ENCODE peak calls at places on chromosomes 6 and 20, in ten cellular contexts. K, X, R, J, V, G, A, W, I and T are unnamed samples. For H3K9me3, the result is how much of the 10 kb centered on the place peaks cover.

GRCh38 chr6:3402310-3403243 is 54.3 kb downstream of the SLC22A23 start:
- DNase-seq in K (no peak), J (no peak), I (no peak), V (no peak), W (no peak), G (no peak), A (peak), R (no peak), X (peak), T (no peak)

GRCh38 chr6:129695373-129696027 is 14.5 kb downstream of the ARHGAP18 start:
- DNase-seq in I (no peak), V (no peak), K (no peak), R (no peak), G (no peak), X (no peak), J (no peak), A (no peak), W (no peak), T (no peak)

GRCh38 chr6:139474145-139475108 is 100.0 kb upstream of the CITED2 start:
- DNase-seq in R (no peak), J (no peak), X (peak), G (peak), V (peak), K (peak), W (no peak), A (peak), I (no peak), T (no peak)

GRCh38 chr6:134903448-134903847 is 46.5 kb downstream of the ALDH8A1 start:
- DNase-seq in X (no peak), R (no peak), G (no peak), W (no peak), V (no peak), A (no peak), J (no peak), K (no peak), I (no peak), T (no peak)

GRCh38 chr20:8335059-8335458 is 203.0 kb downstream of the PLCB1 start:
- DNase-seq in G (no peak), X (no peak), K (peak), V (no peak), W (no peak), J (no peak), A (no peak), I (no peak), R (no peak), T (no peak)

GRCh38 chr6:36371231-36371630 is 16.2 kb downstream of the ETV7 start:
- DNase-seq in K (no peak), G (no peak), R (no peak), J (no peak), X (no peak), V (no peak), I (no peak), W (no peak), A (no peak), T (no peak)

GRCh38 chr6:16482702-16483314 is 244.4 kb downstream of the GMPR start:
- DNase-seq in W (peak), V (no peak), X (no peak), R (no peak), K (no peak), J (no peak), I (no peak), G (no peak), A (no peak), T (no peak)

GRCh38 chr6:27517928-27518787 is 45.3 kb upstream of the ZNF184 start:
- DNase-seq in X (no peak), G (no peak), I (no peak), W (peak), K (peak), V (no peak), J (no peak), A (no peak), R (peak), T (no peak)

GRCh38 chr20:37848706-37849105 is 54.2 kb upstream of the VSTM2L start:
- DNase-seq in G (no peak), A (no peak), X (no peak), I (no peak), W (no peak), K (no peak), V (no peak), R (no peak), J (no peak), T (no peak)

GRCh38 chr6:161019324-161019839 is 27.8 kb downstream of the MAP3K4 start:
- DNase-seq in W (no peak), J (no peak), A (no peak), G (no peak), V (no peak), I (no peak), X (no peak), R (no peak), K (no peak), T (no peak)

GRCh38 chr20:36441027-36441414 is 100.3 kb upstream of the MYL9 start:
- DNase-seq in A (no peak), J (no peak), W (no peak), V (no peak), I (no peak), R (no peak), K (no peak), X (no peak), G (no peak), T (no peak)

GRCh38 chr6:18861182-18861581 is 474.0 kb downstream of the RNF144B start:
- DNase-seq in R (no peak), X (no peak), A (no peak), W (no peak), G (no peak), K (no peak), J (no peak), V (no peak), I (no peak), T (no peak)

GRCh38 chr6:113102761-113103160 is 754.4 kb upstream of the MARCKS start:
- DNase-seq in V (no peak), W (no peak), X (no peak), I (no peak), A (no peak), K (no peak), G (no peak), R (peak), J (no peak), T (no peak)

GRCh38 chr6:37314803-37315515 is 38.8 kb upstream of the RNF8 start:
- DNase-seq in G (peak), W (peak), J (no peak), K (peak), I (peak), R (peak), X (no peak), A (peak), V (peak), T (no peak)

GRCh38 chr6:150253489-150253888 is 110.6 kb downstream of the PPP1R14C start:
- DNase-seq in W (no peak), K (no peak), G (no peak), I (no peak), J (no peak), V (no peak), A (no peak), X (no peak), R (no peak), T (no peak)

GRCh38 chr20:21809961-21810523 is 104.6 kb downstream of the PAX1 start:
- DNase-seq in W (no peak), J (no peak), X (no peak), A (no peak), V (no peak), R (no peak), K (no peak), G (no peak), I (no peak), T (no peak)

GRCh38 chr20:38238834-38239233 is 21.7 kb downstream of the KIAA1755 start:
- DNase-seq in X (no peak), R (no peak), J (no peak), W (no peak), A (no peak), V (no peak), I (no peak), G (no peak), K (peak), T (no peak)

GRCh38 chr6:131419698-131420097 is 153.3 kb upstream of the ARG1 start:
- DNase-seq in A (no peak), R (no peak), X (no peak), W (no peak), G (no peak), K (peak), V (no peak), J (no peak), I (no peak), T (no peak)

GRCh38 chr20:39108746-39109145 is 146.6 kb downstream of the DHX35 start:
- DNase-seq in V (no peak), A (no peak), X (no peak), R (peak), G (no peak), K (no peak), I (no peak), W (no peak), J (no peak), T (no peak)

GRCh38 chr20:30506100-30506499 is 751.4 kb upstream of the DEFB115 start:
- DNase-seq in I (no peak), A (no peak), G (no peak), K (no peak), J (no peak), W (no peak), X (no peak), V (no peak), R (no peak), T (no peak)

GRCh38 chr20:30500829-30501440 is 756.5 kb upstream of the DEFB115 start:
- DNase-seq in V (no peak), K (no peak), G (no peak), W (no peak), J (no peak), A (no peak), R (no peak), X (peak), I (no peak), T (no peak)

GRCh38 chr20:30505566-30505965 is 751.9 kb upstream of the DEFB115 start:
- DNase-seq in J (no peak), G (no peak), R (no peak), K (no peak), A (no peak), V (no peak), W (no peak), I (no peak), X (no peak), T (no peak)

GRCh38 chr20:30503992-30504570 is 753.4 kb upstream of the DEFB115 start:
- DNase-seq in W (no peak), X (no peak), G (no peak), V (no peak), R (no peak), I (no peak), K (peak), J (no peak), A (no peak), T (no peak)

GRCh38 chr20:30502670-30503069 is 754.8 kb upstream of the DEFB115 start:
- DNase-seq in V (no peak), R (no peak), W (no peak), J (no peak), X (no peak), I (no peak), G (no peak), K (no peak), A (no peak), T (no peak)
- H3K9me3 ChIP-seq in V (under half), R (under half), W (under half), J (under half), X (under half), I (under half), G (under half), K (under half), A (under half), T (under half)

GRCh38 chr6:5338177-5338960 is 77.1 kb downstream of the FARS2 start:
- DNase-seq in K (no peak), V (no peak), W (no peak), A (no peak), R (no peak), X (no peak), G (no peak), I (no peak), J (no peak), T (no peak)
- H3K4me3 ChIP-seq in K (no peak), V (no peak), W (no peak), A (no peak), R (no peak), X (no peak), G (no peak), I (no peak), J (no peak), T (no peak)

GRCh38 chr6:143615785-143616184 is 62.0 kb upstream of the PHACTR2 start:
- DNase-seq in K (peak), G (no peak), W (no peak), X (no peak), I (no peak), J (no peak), V (no peak), A (no peak), R (no peak), T (no peak)
- H3K9me3 ChIP-seq in K (under half), G (under half), W (under half), X (under half), I (under half), J (under half), V (under half), A (under half), R (under half), T (under half)

GRCh38 chr20:17645010-17645409 is 37.0 kb downstream of the RRBP1 start:
- DNase-seq in R (no peak), V (no peak), A (no peak), I (no peak), K (no peak), W (no peak), G (no peak), J (no peak), X (no peak), T (no peak)

GRCh38 chr20:17644451-17644850 is 37.6 kb downstream of the RRBP1 start:
- DNase-seq in A (no peak), I (no peak), R (no peak), K (peak), V (no peak), X (no peak), G (no peak), W (no peak), J (no peak), T (no peak)

GRCh38 chr20:17641993-17642392 is 40.0 kb downstream of the RRBP1 start:
- DNase-seq in A (no peak), X (no peak), W (no peak), R (no peak), G (no peak), V (no peak), K (no peak), I (no peak), J (no peak), T (no peak)

GRCh38 chr20:17642404-17643269 is 39.4 kb downstream of the RRBP1 start:
- DNase-seq in K (no peak), V (no peak), X (no peak), G (no peak), A (no peak), R (no peak), J (no peak), I (no peak), W (no peak), T (no peak)

DNA sequence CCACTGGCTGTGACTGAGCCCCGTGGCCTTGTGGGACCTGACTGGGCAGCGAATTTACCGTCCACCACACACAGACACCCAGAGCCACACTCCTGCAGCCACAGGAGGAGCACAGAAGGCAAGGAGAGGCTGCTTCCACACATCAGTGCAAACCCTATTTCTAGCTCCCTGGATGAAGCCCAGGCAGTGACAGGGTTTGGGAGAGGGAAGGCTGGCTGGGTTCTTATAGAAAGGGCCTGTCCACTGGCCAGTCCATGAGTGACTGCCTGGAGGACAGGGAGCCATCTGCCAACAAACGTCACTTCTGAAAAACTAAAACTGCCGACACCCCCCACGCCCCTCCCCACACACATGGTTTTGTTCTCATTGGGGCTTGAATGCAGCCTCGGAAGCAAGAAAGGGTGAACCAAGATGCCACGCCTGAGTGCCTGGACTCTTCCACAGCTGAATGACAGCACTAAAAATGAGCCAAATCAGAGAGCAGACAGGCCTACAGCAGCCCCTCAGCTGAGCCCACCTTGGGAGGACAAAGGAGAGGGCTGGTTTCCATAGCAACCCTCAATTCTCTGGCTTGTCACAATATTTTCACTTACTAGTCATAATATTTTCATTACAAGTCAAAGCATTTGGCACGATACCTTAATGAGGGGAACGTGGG is 38.4 kb downstream of the RRBP1 start:
- DNase-seq in G (no peak), W (no peak), A (no peak), X (no peak), J (no peak), R (no peak), I (no peak), V (no peak), K (no peak), T (no peak)
- H3K4me3 ChIP-seq in G (no peak), W (no peak), A (no peak), X (no peak), J (no peak), R (no peak), I (no peak), V (no peak), K (no peak), T (no peak)

GRCh38 chr6:44229376-44230033 is 6.1 kb downstream of the SLC29A1 start:
- DNase-seq in R (no peak), K (no peak), G (no peak), J (no peak), X (peak), V (no peak), I (no peak), A (no peak), W (no peak), T (no peak)

GRCh38 chr6:44228836-44229235 is 5.4 kb downstream of the SLC29A1 start:
- DNase-seq in W (no peak), A (no peak), G (no peak), V (no peak), J (no peak), X (no peak), K (no peak), I (no peak), R (no peak), T (no peak)

GRCh38 chr6:44228433-44228832 is 5.0 kb downstream of the SLC29A1 start:
- DNase-seq in J (no peak), R (no peak), V (no peak), A (no peak), K (no peak), G (no peak), X (no peak), I (no peak), W (no peak), T (no peak)

GRCh38 chr6:44227138-44227770 is 3.9 kb downstream of the SLC29A1 start:
- DNase-seq in A (no peak), R (no peak), X (peak), K (no peak), G (no peak), V (peak), W (no peak), I (no peak), J (no peak), T (no peak)

DNA sequence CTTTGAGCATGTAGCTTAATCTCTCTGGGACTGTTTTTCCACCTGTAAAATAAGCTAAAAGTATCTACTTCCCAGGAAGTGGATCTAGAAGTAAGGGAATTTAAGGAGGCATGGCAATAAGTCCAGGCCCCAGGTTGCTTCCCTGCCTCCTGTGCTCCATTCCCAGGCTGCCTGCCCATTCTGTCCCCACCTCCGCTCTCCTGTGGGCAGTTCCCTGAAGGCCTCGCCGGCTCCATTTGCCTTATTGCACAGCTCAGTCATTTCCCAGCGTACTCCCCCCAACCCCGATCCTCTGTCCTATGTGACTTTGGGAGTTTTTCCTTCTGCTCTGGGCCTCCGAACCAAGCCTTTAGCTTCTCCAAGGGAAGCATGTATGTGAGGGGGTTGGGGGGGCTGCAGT is 4.6 kb downstream of the SLC29A1 start:
- DNase-seq in V (no peak), K (no peak), W (no peak), I (no peak), J (no peak), A (no peak), X (no peak), G (no peak), R (no peak), T (no peak)
- H3K9me3 ChIP-seq in V (under half), K (under half), W (under half), I (under half), J (under half), A (under half), X (under half), G (under half), R (under half), T (under half)

GRCh38 chr20:31723282-31724078 is 812 bp upstream of the BCL2L1 start:
- DNase-seq in J (peak), K (peak), V (peak), A (peak), X (peak), G (peak), W (peak), R (peak), I (peak), T (peak)

GRCh38 chr20:31719644-31720485 is 2.8 kb downstream of the BCL2L1 start:
- DNase-seq in X (no peak), K (peak), W (peak), R (peak), J (no peak), G (peak), I (no peak), A (no peak), V (peak), T (no peak)

GRCh38 chr20:31720486-31721407 is 1.9 kb downstream of the BCL2L1 start:
- DNase-seq in W (peak), A (no peak), J (no peak), K (peak), R (peak), V (peak), I (peak), X (no peak), G (no peak), T (no peak)

GRCh38 chr20:31722388-31723281 is at the start of gene BCL2L1:
- DNase-seq in V (peak), J (peak), K (peak), A (peak), G (peak), I (peak), W (peak), R (peak), X (peak), T (peak)

DNA sequence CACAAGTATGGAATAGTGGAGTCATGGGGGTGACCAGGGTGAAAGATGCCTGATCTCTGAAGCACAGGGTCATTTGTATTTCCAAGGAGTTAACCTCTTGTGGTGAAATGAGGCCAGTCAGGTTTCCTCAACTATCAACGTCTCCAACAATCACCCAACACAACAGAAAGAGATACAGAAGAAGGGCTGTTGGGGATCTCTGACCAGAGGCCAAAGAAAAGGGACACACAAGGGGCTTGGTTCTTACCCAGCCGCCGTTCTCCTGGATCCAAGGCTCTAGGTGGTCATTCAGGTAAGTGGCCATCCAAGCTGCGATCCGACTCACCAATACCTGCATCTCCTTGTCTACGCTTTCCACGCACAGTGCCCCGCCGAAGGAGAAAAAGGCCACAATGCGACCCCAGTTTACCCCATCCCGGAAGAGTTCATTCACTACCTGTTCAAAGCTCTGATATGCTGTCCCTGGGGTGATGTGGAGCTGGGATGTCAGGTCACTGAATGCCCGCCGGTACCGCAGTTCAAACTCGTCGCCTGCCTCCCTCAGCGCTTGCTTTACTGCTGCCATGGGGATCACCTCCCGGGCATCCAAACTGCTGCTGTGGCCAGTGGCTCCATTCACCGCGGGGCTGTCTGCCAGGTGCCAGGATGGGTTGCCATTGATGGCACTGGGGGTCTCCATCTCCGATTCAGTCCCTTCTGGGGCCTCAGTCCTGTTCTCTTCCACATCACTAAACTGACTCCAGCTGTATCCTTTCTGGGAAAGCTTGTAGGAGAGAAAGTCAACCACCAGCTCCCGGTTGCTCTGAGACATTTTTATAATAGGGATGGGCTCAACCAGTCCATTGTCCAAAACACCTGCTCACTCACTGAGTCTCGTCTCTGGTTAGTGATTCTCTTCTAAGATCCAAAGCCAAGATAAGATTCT is 998 bp downstream of the BCL2L1 start:
- DNase-seq in V (peak), X (no peak), R (peak), W (peak), A (no peak), K (peak), G (no peak), J (no peak), I (peak), T (no peak)
- H3K4me3 ChIP-seq in V (peak), X (peak), R (peak), W (peak), A (peak), K (peak), G (peak), J (peak), I (peak), T (peak)